ENCODE peak calls at places on chromosomes 3 and 15, in seven cellular contexts. S is foreskin fibroblast; E is fibroblast of lung; K is NCI-H345; V is Right ventricle myocardium superior; G is activated CD4-positive, alpha-beta T cell treated with anti-CD3 and anti-CD28 coated beads, Interleukin-2, amount 50 U/mL, for 24 hours; U is stimulated activated CD4-positive, alpha-beta T cell treated with anti-CD3 and anti-CD28 coated beads, Interleukin-15, amount 100 ng/mL, for 1 hour. C is an unnamed sample.

GRCh38 chr3:69740103-69741021 is 1.1 kb downstream of the MITF start:
- DNase-seq in G (no peak), S (peak), V (peak), E (no peak), K (peak), U (no peak), C (no peak)

GRCh38 chr15:83300826-83301225 is 16.4 kb upstream of the BNC1 start:
- DNase-seq in U (no peak), V (no peak), K (no peak), E (no peak), S (peak), G (no peak), C (no peak)

GRCh38 chr3:111729087-111729846 is 129.8 kb upstream of the PHLDB2 start:
- DNase-seq in G (no peak), S (peak), K (no peak), V (peak), E (peak), U (no peak), C (no peak)

GRCh38 chr3:88031543-88032148 is 27.2 kb downstream of the CGGBP1 start:
- DNase-seq in S (peak), K (peak), V (no peak), G (no peak), U (no peak), E (peak), C (no peak)

GRCh38 chr15:71294636-71295241 is 179.5 kb downstream of the THSD4 start:
- DNase-seq in K (no peak), G (no peak), S (peak), V (no peak), U (no peak), E (peak), C (no peak)

GRCh38 chr3:125395091-125395490 is 20.0 kb upstream of the ZNF148 start:
- DNase-seq in E (no peak), V (no peak), K (no peak), U (no peak), S (no peak), G (no peak), C (no peak)

GRCh38 chr3:100482181-100482580 is 10.2 kb upstream of the TMEM45A start:
- DNase-seq in E (no peak), V (no peak), S (no peak), G (no peak), U (no peak), K (no peak), C (no peak)

GRCh38 chr15:31268911-31269784 is 57.5 kb upstream of the KLF13 start:
- DNase-seq in E (no peak), V (no peak), K (peak), U (no peak), G (no peak), S (no peak), C (no peak)

GRCh38 chr15:40047413-40048154 is 8.6 kb upstream of the SRP14 start:
- DNase-seq in U (no peak), V (peak), E (peak), K (peak), G (peak), S (peak), C (peak)

GRCh38 chr3:103082501-103082900 is 647.7 kb downstream of the ZPLD1 start:
- DNase-seq in U (no peak), S (no peak), E (no peak), G (no peak), K (no peak), V (no peak), C (no peak)

GRCh38 chr3:43515970-43516369 is 105.8 kb downstream of the ANO10 start:
- DNase-seq in G (no peak), E (no peak), U (no peak), V (no peak), S (no peak), K (no peak), C (no peak)

GRCh38 chr15:34796847-34797246 is 1.5 kb upstream of the ACTC1 start:
- DNase-seq in U (no peak), G (no peak), E (no peak), S (no peak), V (peak), K (no peak), C (no peak)

GRCh38 chr15:77974098-77974414 is 103.5 kb downstream of the TBC1D2B start:
- DNase-seq in K (no peak), V (peak), S (peak), U (no peak), E (peak), G (no peak), C (no peak)

GRCh38 chr3:184050217-184050847 is 2.5 kb upstream of the HTR3C start:
- DNase-seq in S (no peak), U (no peak), V (no peak), E (no peak), G (no peak), K (peak), C (no peak)

GRCh38 chr15:43529587-43530345 is 12.4 kb downstream of the MAP1A start:
- DNase-seq in E (no peak), V (no peak), S (peak), K (no peak), G (no peak), U (no peak), C (no peak)

GRCh38 chr3:153173758-153174516 is 11.9 kb downstream of the RAP2B start:
- DNase-seq in K (no peak), U (no peak), E (no peak), S (peak), G (no peak), V (no peak), C (no peak)

GRCh38 chr3:55000546-55000945 is 72.7 kb upstream of the LRTM1 start:
- DNase-seq in U (no peak), K (peak), G (no peak), E (peak), S (peak), V (no peak), C (no peak)

GRCh38 chr3:182046365-182046764 is 334.6 kb downstream of the SOX2 start:
- DNase-seq in V (no peak), E (no peak), U (no peak), G (no peak), K (no peak), S (no peak), C (no peak)

GRCh38 chr15:46394463-46394862 is 759.6 kb downstream of the SQOR start:
- DNase-seq in K (no peak), U (no peak), G (no peak), S (no peak), V (no peak), E (no peak), C (no peak)

GRCh38 chr15:93017521-93017920 is 71.5 kb downstream of the RGMA start:
- DNase-seq in G (no peak), S (no peak), U (no peak), V (no peak), K (no peak), E (peak), C (no peak)

GRCh38 chr3:156642750-156643728 is 31.4 kb upstream of the TIPARP start:
- DNase-seq in G (no peak), V (no peak), E (no peak), U (no peak), S (peak), K (no peak), C (no peak)

GRCh38 chr3:72385172-72385571 is 463.1 kb downstream of the SHQ1 start:
- DNase-seq in K (no peak), G (no peak), S (no peak), V (no peak), U (no peak), E (no peak), C (no peak)

GRCh38 chr3:197458179-197458707 is 97.5 kb downstream of the BDH1 start:
- DNase-seq in G (peak), K (no peak), E (no peak), S (no peak), U (no peak), V (no peak), C (peak)

GRCh38 chr3:161274691-161275298 is 53.7 kb downstream of the NMD3 start:
- DNase-seq in E (peak), V (no peak), K (peak), U (no peak), S (peak), G (peak), C (peak)

GRCh38 chr15:57832183-57832582 is 125.7 kb downstream of the POLR2M start:
- DNase-seq in K (no peak), E (no peak), S (no peak), U (no peak), V (no peak), G (no peak), C (no peak)

GRCh38 chr3:126329927-126330725 is 27.1 kb downstream of the KLF15 start:
- DNase-seq in G (no peak), K (no peak), U (no peak), E (no peak), S (no peak), V (no peak), C (no peak)

GRCh38 chr15:94042163-94042954 is 189.0 kb upstream of the MCTP2 start:
- DNase-seq in K (no peak), S (no peak), G (no peak), E (peak), U (no peak), V (no peak), C (no peak)

GRCh38 chr3:115401891-115402501 is 221.3 kb upstream of the GAP43 start:
- DNase-seq in U (no peak), K (no peak), E (peak), G (no peak), S (peak), V (no peak), C (no peak)

GRCh38 chr3:134284438-134284837 is 33.8 kb upstream of the RYK start:
- DNase-seq in V (no peak), U (no peak), E (no peak), K (no peak), S (no peak), G (no peak), C (no peak)

GRCh38 chr3:134797080-134797801 is 2.2 kb downstream of the EPHB1 start:
- DNase-seq in E (no peak), S (no peak), G (no peak), V (no peak), U (no peak), K (no peak), C (no peak)

GRCh38 chr3:28542351-28542750 is 193.7 kb upstream of the AZI2 start:
- DNase-seq in E (no peak), S (no peak), U (no peak), G (no peak), V (no peak), K (no peak), C (no peak)

GRCh38 chr3:187136936-187137335 is 2.4 kb downstream of the RPL39L start:
- DNase-seq in G (no peak), S (peak), K (no peak), V (no peak), U (no peak), E (peak), C (no peak)

GRCh38 chr3:130515755-130516154 is 1.2 kb upstream of the COL6A6 start:
- DNase-seq in V (no peak), K (no peak), S (no peak), U (no peak), E (no peak), G (no peak), C (no peak)

GRCh38 chr3:12978682-12979081 is 94.5 kb downstream of the IQSEC1 start:
- DNase-seq in E (no peak), K (no peak), S (no peak), G (no peak), U (no peak), V (no peak), C (no peak)

GRCh38 chr15:62272290-62272689 is 107.2 kb upstream of the C2CD4B start:
- DNase-seq in S (no peak), V (no peak), E (no peak), U (no peak), G (no peak), K (no peak), C (no peak)

C was measured in stimulated activated naive B cell treated with anti-CD40 and anti-IgM and Interleukin-4, amounts not matched to agents 10 μg/mL and 1 μg/mL and 100 μg/mL, for 72 hours.